ENCODE peak calls at places on chromosomes 3 and 15, in seven cellular contexts. One of them, this sample, is unnamed.

GRCh38 chr3:15440891-15441290 is 13.5 kb downstream of the EAF1 start:
- DNase-seq in ovary: no peak
- DNase-seq in right cardiac atrium: no peak
- DNase-seq in right atrium auricular region: no peak
- DNase-seq in SK-N-SH: no peak
- DNase-seq in thoracic aorta: no peak
- DNase-seq in small intestine: no peak
- DNase-seq in this sample: peak

GRCh38 chr3:184725176-184725575 is 13.3 kb upstream of the MAGEF1 start:
- DNase-seq in thoracic aorta: no peak
- DNase-seq in small intestine: no peak
- DNase-seq in SK-N-SH: no peak
- DNase-seq in right atrium auricular region: no peak
- DNase-seq in ovary: no peak
- DNase-seq in right cardiac atrium: no peak
- DNase-seq in this sample: no peak

GRCh38 chr3:81105761-81106160 is 655.7 kb downstream of the GBE1 start:
- DNase-seq in thoracic aorta: no peak
- DNase-seq in ovary: no peak
- DNase-seq in right cardiac atrium: no peak
- DNase-seq in SK-N-SH: no peak
- DNase-seq in right atrium auricular region: no peak
- DNase-seq in small intestine: no peak
- DNase-seq in this sample: no peak

GRCh38 chr3:109023656-109024254 is 70.1 kb upstream of the GUCA1C start:
- DNase-seq in thoracic aorta: no peak
- DNase-seq in small intestine: peak
- DNase-seq in right atrium auricular region: no peak
- DNase-seq in ovary: no peak
- DNase-seq in right cardiac atrium: no peak
- DNase-seq in SK-N-SH: peak
- DNase-seq in this sample: no peak

GRCh38 chr15:99123706-99124451 is 19.0 kb downstream of the SYNM start:
- DNase-seq in small intestine: peak
- DNase-seq in thoracic aorta: peak
- DNase-seq in ovary: peak
- DNase-seq in SK-N-SH: peak
- DNase-seq in right atrium auricular region: peak
- DNase-seq in right cardiac atrium: peak
- DNase-seq in this sample: peak

GRCh38 chr15:80404057-80404718 is at the start of gene ARNT2:
- DNase-seq in SK-N-SH: peak
- DNase-seq in right atrium auricular region: no peak
- DNase-seq in small intestine: no peak
- DNase-seq in thoracic aorta: no peak
- DNase-seq in ovary: peak
- DNase-seq in right cardiac atrium: peak
- DNase-seq in this sample: no peak

GRCh38 chr3:58622436-58622835 is 44.1 kb downstream of the FAM3D start:
- DNase-seq in SK-N-SH: no peak
- DNase-seq in ovary: no peak
- DNase-seq in small intestine: no peak
- DNase-seq in right atrium auricular region: no peak
- DNase-seq in thoracic aorta: no peak
- DNase-seq in right cardiac atrium: no peak
- DNase-seq in this sample: no peak

GRCh38 chr15:70327328-70328136 is 229.8 kb upstream of the TLE3 start:
- DNase-seq in ovary: no peak
- DNase-seq in right atrium auricular region: peak
- DNase-seq in right cardiac atrium: no peak
- DNase-seq in SK-N-SH: no peak
- DNase-seq in thoracic aorta: no peak
- DNase-seq in small intestine: no peak
- DNase-seq in this sample: no peak

GRCh38 chr15:37204698-37205097 is 104.3 kb upstream of the MEIS2 start:
- DNase-seq in SK-N-SH: no peak
- DNase-seq in right atrium auricular region: no peak
- DNase-seq in right cardiac atrium: no peak
- DNase-seq in ovary: no peak
- DNase-seq in small intestine: peak
- DNase-seq in thoracic aorta: no peak
- DNase-seq in this sample: no peak

GRCh38 chr3:167814441-167814951 is 79.0 kb downstream of the SERPINI1 start:
- DNase-seq in small intestine: no peak
- DNase-seq in right cardiac atrium: no peak
- DNase-seq in SK-N-SH: peak
- DNase-seq in thoracic aorta: peak
- DNase-seq in right atrium auricular region: no peak
- DNase-seq in ovary: no peak
- DNase-seq in this sample: no peak

GRCh38 chr3:194183271-194183670 is 47.3 kb downstream of the HES1 start:
- DNase-seq in thoracic aorta: no peak
- DNase-seq in right cardiac atrium: no peak
- DNase-seq in right atrium auricular region: no peak
- DNase-seq in small intestine: no peak
- DNase-seq in ovary: no peak
- DNase-seq in SK-N-SH: no peak
- DNase-seq in this sample: no peak

GRCh38 chr3:194181612-194182011 is 45.7 kb downstream of the HES1 start:
- DNase-seq in ovary: no peak
- DNase-seq in SK-N-SH: no peak
- DNase-seq in thoracic aorta: no peak
- DNase-seq in right cardiac atrium: no peak
- DNase-seq in small intestine: no peak
- DNase-seq in right atrium auricular region: no peak
- DNase-seq in this sample: no peak

GRCh38 chr3:194185225-194185624 is 49.3 kb downstream of the HES1 start:
- DNase-seq in ovary: no peak
- DNase-seq in right atrium auricular region: no peak
- DNase-seq in SK-N-SH: no peak
- DNase-seq in thoracic aorta: no peak
- DNase-seq in right cardiac atrium: no peak
- DNase-seq in small intestine: no peak
- DNase-seq in this sample: no peak

GRCh38 chr3:194182130-194182529 is 46.2 kb downstream of the HES1 start:
- DNase-seq in right atrium auricular region: no peak
- DNase-seq in ovary: no peak
- DNase-seq in right cardiac atrium: no peak
- DNase-seq in SK-N-SH: no peak
- DNase-seq in thoracic aorta: no peak
- DNase-seq in small intestine: no peak
- DNase-seq in this sample: no peak

DNA sequence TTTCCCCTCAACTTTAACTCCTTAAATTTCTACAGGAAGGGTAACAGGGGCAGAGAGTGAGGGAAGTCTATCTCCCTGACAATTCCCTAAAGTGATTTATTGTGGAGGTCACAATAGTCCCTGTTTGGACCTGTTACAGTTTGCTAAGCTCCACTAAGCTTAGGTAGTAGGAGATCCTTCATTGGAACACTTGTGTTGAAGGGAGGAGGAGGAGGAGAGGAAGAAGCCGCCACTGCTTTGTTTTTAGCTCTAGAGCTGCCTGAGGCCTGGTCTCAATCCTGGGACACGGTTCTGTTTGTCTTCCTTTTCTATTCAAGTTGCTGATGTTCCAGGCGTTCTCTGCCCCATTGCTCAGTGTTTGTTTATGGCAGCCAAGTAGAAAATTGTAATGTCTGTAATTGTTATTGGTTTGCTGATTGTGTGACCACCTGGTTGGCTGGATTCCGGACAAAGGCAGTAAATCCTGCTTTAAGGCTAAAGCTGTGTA is 48.4 kb downstream of the HES1 start:
- DNase-seq in right cardiac atrium: no peak
- DNase-seq in small intestine: no peak
- DNase-seq in SK-N-SH: no peak
- DNase-seq in ovary: no peak
- DNase-seq in thoracic aorta: no peak
- DNase-seq in right atrium auricular region: no peak
- DNase-seq in this sample: no peak
- H3K27ac ChIP-seq in right cardiac atrium: no peak
- H3K27ac ChIP-seq in small intestine: no peak
- H3K27ac ChIP-seq in SK-N-SH: no peak
- H3K27ac ChIP-seq in ovary: no peak
- H3K27ac ChIP-seq in thoracic aorta: no peak
- H3K27ac ChIP-seq in right atrium auricular region: no peak
- H3K27ac ChIP-seq in this sample: no peak

GRCh38 chr3:193489949-193490348 is 64.7 kb downstream of the ATP13A4 start:
- DNase-seq in right cardiac atrium: no peak
- DNase-seq in thoracic aorta: no peak
- DNase-seq in right atrium auricular region: no peak
- DNase-seq in ovary: no peak
- DNase-seq in SK-N-SH: no peak
- DNase-seq in small intestine: peak
- DNase-seq in this sample: no peak

GRCh38 chr3:193488741-193489140 is 66.0 kb downstream of the ATP13A4 start:
- DNase-seq in right atrium auricular region: no peak
- DNase-seq in thoracic aorta: no peak
- DNase-seq in ovary: no peak
- DNase-seq in right cardiac atrium: no peak
- DNase-seq in small intestine: no peak
- DNase-seq in SK-N-SH: no peak
- DNase-seq in this sample: no peak

GRCh38 chr3:193496658-193497057 is 58.0 kb downstream of the ATP13A4 start:
- DNase-seq in right atrium auricular region: no peak
- DNase-seq in right cardiac atrium: no peak
- DNase-seq in SK-N-SH: no peak
- DNase-seq in small intestine: no peak
- DNase-seq in thoracic aorta: no peak
- DNase-seq in ovary: no peak
- DNase-seq in this sample: no peak

GRCh38 chr3:193490580-193490979 is 64.1 kb downstream of the ATP13A4 start:
- DNase-seq in right cardiac atrium: no peak
- DNase-seq in ovary: no peak
- DNase-seq in SK-N-SH: no peak
- DNase-seq in small intestine: peak
- DNase-seq in right atrium auricular region: no peak
- DNase-seq in thoracic aorta: no peak
- DNase-seq in this sample: no peak

GRCh38 chr3:193490989-193491388 is 63.7 kb downstream of the ATP13A4 start:
- DNase-seq in ovary: no peak
- DNase-seq in small intestine: peak
- DNase-seq in right cardiac atrium: no peak
- DNase-seq in right atrium auricular region: no peak
- DNase-seq in SK-N-SH: no peak
- DNase-seq in thoracic aorta: no peak
- DNase-seq in this sample: no peak
- H3K27ac ChIP-seq in ovary: no peak
- H3K27ac ChIP-seq in small intestine: no peak
- H3K27ac ChIP-seq in right cardiac atrium: no peak
- H3K27ac ChIP-seq in right atrium auricular region: no peak
- H3K27ac ChIP-seq in SK-N-SH: no peak
- H3K27ac ChIP-seq in thoracic aorta: no peak
- H3K27ac ChIP-seq in this sample: no peak

GRCh38 chr15:48463366-48463880 is 132.2 kb downstream of the DUT start:
- DNase-seq in SK-N-SH: no peak
- DNase-seq in ovary: no peak
- DNase-seq in right atrium auricular region: no peak
- DNase-seq in small intestine: no peak
- DNase-seq in thoracic aorta: no peak
- DNase-seq in right cardiac atrium: no peak
- DNase-seq in this sample: no peak

GRCh38 chr15:48459571-48460461 is 128.6 kb downstream of the DUT start:
- DNase-seq in small intestine: no peak
- DNase-seq in right cardiac atrium: no peak
- DNase-seq in thoracic aorta: no peak
- DNase-seq in ovary: no peak
- DNase-seq in SK-N-SH: no peak
- DNase-seq in right atrium auricular region: no peak
- DNase-seq in this sample: no peak

GRCh38 chr15:48462688-48463087 is 131.5 kb downstream of the DUT start:
- DNase-seq in thoracic aorta: no peak
- DNase-seq in right cardiac atrium: no peak
- DNase-seq in right atrium auricular region: no peak
- DNase-seq in ovary: no peak
- DNase-seq in small intestine: no peak
- DNase-seq in SK-N-SH: no peak
- DNase-seq in this sample: no peak

GRCh38 chr15:48456126-48456525 is 124.9 kb downstream of the DUT start:
- DNase-seq in small intestine: no peak
- DNase-seq in right cardiac atrium: no peak
- DNase-seq in SK-N-SH: no peak
- DNase-seq in thoracic aorta: no peak
- DNase-seq in right atrium auricular region: no peak
- DNase-seq in ovary: no peak
- DNase-seq in this sample: no peak

DNA sequence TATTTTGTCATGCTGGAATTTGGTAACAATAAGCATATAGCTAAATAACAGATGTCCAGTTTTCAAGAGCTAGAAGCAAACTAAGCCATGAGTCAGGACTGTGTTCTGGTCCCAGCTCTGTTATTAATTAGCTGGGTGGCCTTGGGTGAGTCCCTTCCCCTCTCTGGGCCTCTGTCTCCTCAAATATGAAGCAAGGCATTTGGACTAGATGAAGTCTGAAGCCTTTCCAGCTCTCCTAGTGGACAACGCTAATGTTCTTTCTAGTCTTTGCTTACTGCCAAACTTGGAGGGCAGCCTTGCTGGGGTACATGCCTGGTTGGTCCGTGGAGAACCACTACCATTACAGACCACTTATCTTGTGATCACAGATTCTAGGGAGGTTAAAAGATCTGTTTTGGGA is 127.6 kb downstream of the DUT start:
- DNase-seq in SK-N-SH: no peak
- DNase-seq in small intestine: no peak
- DNase-seq in right atrium auricular region: no peak
- DNase-seq in right cardiac atrium: no peak
- DNase-seq in ovary: no peak
- DNase-seq in thoracic aorta: no peak
- DNase-seq in this sample: no peak
- H3K27ac ChIP-seq in SK-N-SH: no peak
- H3K27ac ChIP-seq in small intestine: no peak
- H3K27ac ChIP-seq in right atrium auricular region: peak
- H3K27ac ChIP-seq in right cardiac atrium: no peak
- H3K27ac ChIP-seq in ovary: no peak
- H3K27ac ChIP-seq in thoracic aorta: peak
- H3K27ac ChIP-seq in this sample: no peak

GRCh38 chr15:31238369-31238768 is 88.3 kb upstream of the KLF13 start:
- DNase-seq in ovary: no peak
- DNase-seq in small intestine: no peak
- DNase-seq in SK-N-SH: no peak
- DNase-seq in right atrium auricular region: no peak
- DNase-seq in thoracic aorta: no peak
- DNase-seq in right cardiac atrium: no peak
- DNase-seq in this sample: no peak
- H3K27ac ChIP-seq in ovary: no peak
- H3K27ac ChIP-seq in small intestine: no peak
- H3K27ac ChIP-seq in SK-N-SH: no peak
- H3K27ac ChIP-seq in right atrium auricular region: peak
- H3K27ac ChIP-seq in thoracic aorta: no peak
- H3K27ac ChIP-seq in right cardiac atrium: no peak
- H3K27ac ChIP-seq in this sample: no peak